ENCODE peak calls at places on chromosomes 16 and 17, in five cellular contexts. B is omental fat pad; D is cardiac muscle cell; P is fibroblast of lung; R is stimulated activated CD4-positive, alpha-beta T cell treated with anti-CD3 and anti-CD28 coated beads, Interleukin-4, amount 100 ng/mL, for 24 hours. X is an unnamed sample.

GRCh38 chr16:84933774-84934571 is 77.4 kb downstream of the ZDHHC7 start:
- DNase-seq in P (peak), B (no peak), R (no peak), D (no peak), X (no peak)

GRCh38 chr16:4910828-4911227 is 26.1 kb downstream of the PPL start:
- DNase-seq in R (no peak), P (no peak), D (no peak), B (no peak), X (no peak)

GRCh38 chr16:35745191-35745590 is 2285.8 kb downstream of the TP53TG3F start:
- DNase-seq in D (no peak), B (no peak), P (no peak), R (no peak), X (no peak)

GRCh38 chr16:4314532-4315184 is 1.2 kb upstream of the GLIS2 start:
- DNase-seq in R (peak), B (no peak), D (peak), P (peak), X (no peak)

GRCh38 chr16:20740007-20740883 is 1.4 kb downstream of the THUMPD1 start:
- DNase-seq in B (no peak), R (peak), P (peak), D (no peak), X (no peak)

GRCh38 chr16:50270510-50271147 is 4.3 kb downstream of the ADCY7 start:
- DNase-seq in P (no peak), D (no peak), R (no peak), B (no peak), X (no peak)

GRCh38 chr16:351804-352520 is 561 bp downstream of the AXIN1 start:
- DNase-seq in P (no peak), B (no peak), D (peak), R (no peak), X (no peak)

GRCh38 chr17:40361063-40361924 is 3.2 kb downstream of the GJD3 start:
- DNase-seq in D (no peak), B (no peak), R (no peak), P (no peak), X (no peak)

GRCh38 chr17:79936661-79937434 is 97.6 kb upstream of the CBX4 start:
- DNase-seq in P (no peak), D (no peak), R (no peak), B (no peak), X (no peak)

GRCh38 chr16:22370038-22370541 is 4.3 kb downstream of the CDR2 start:
- DNase-seq in D (no peak), P (peak), B (no peak), R (no peak), X (no peak)

GRCh38 chr17:70144260-70144846 is 25.0 kb upstream of the KCNJ2 start:
- DNase-seq in B (no peak), D (peak), R (no peak), P (peak), X (no peak)

GRCh38 chr17:40443196-40443987 is at the start of gene IGFBP4:
- DNase-seq in P (peak), D (peak), B (no peak), R (peak), X (no peak)

GRCh38 chr16:30760577-30761426 is 1.1 kb downstream of the CFAP119 start:
- DNase-seq in D (no peak), P (no peak), B (no peak), R (no peak), X (no peak)

GRCh38 chr16:66569131-66569530 is 2.9 kb downstream of the CMTM1 start:
- DNase-seq in P (peak), D (no peak), B (no peak), R (no peak), X (no peak)

GRCh38 chr16:6913535-6913934 is 419.1 kb upstream of the RBFOX1 start:
- DNase-seq in R (no peak), B (no peak), D (no peak), P (no peak), X (no peak)

GRCh38 chr17:50934161-50934560 is 68.0 kb upstream of the TOB1 start:
- DNase-seq in P (no peak), B (no peak), D (no peak), R (no peak), X (no peak)

GRCh38 chr16:70475054-70475871 is 20.9 kb downstream of the FCSK start:
- DNase-seq in D (no peak), R (no peak), P (no peak), B (no peak), X (no peak)

GRCh38 chr16:11679250-11679649 is 11.0 kb downstream of the SNN start:
- DNase-seq in D (no peak), P (no peak), R (no peak), B (no peak), X (no peak)

GRCh38 chr17:78680436-78680835 is 101.6 kb downstream of the CYTH1 start:
- DNase-seq in B (no peak), R (no peak), P (peak), D (no peak), X (no peak)

GRCh38 chr17:1029196-1029911 is 32.4 kb downstream of the TIMM22 start:
- DNase-seq in P (peak), D (no peak), B (no peak), R (no peak), X (no peak)

GRCh38 chr16:17271687-17272086 is 199.1 kb downstream of the XYLT1 start:
- DNase-seq in D (peak), R (no peak), B (no peak), P (no peak), X (no peak)

GRCh38 chr17:36117505-36118382 is 14.1 kb downstream of the CCL4 start:
- DNase-seq in B (no peak), R (peak), D (no peak), P (no peak), X (no peak)

GRCh38 chr16:48271728-48272127 is 24.4 kb upstream of the ABCC11 start:
- DNase-seq in B (no peak), R (no peak), P (peak), D (no peak), X (no peak)

GRCh38 chr17:28746611-28747045 is 2.8 kb downstream of the TRAF4 start:
- DNase-seq in P (no peak), D (no peak), R (no peak), B (no peak), X (no peak)

GRCh38 chr17:20063665-20064648 is 54.8 kb downstream of the SPECC1 start:
- DNase-seq in D (no peak), B (peak), P (peak), R (peak), X (peak)